ENCODE peak calls at places on chromosomes 7 and 10, in ten cellular contexts. One of them, this sample, is unnamed. For H3K27me3, the result is how much of the 10 kb centered on the place peaks cover.

GRCh38 chr10:123021517-123021916 is 12.7 kb downstream of the ACADSB start:
- DNase-seq in stomach: no peak
- DNase-seq in tibial nerve: no peak
- DNase-seq in endothelial cell of umbilical vein: peak
- DNase-seq in uterus: no peak
- DNase-seq in transverse colon: no peak
- DNase-seq in spleen: no peak
- DNase-seq in IMR-90: no peak
- DNase-seq in body of pancreas: no peak
- DNase-seq in HCT116: peak
- DNase-seq in this sample: no peak

GRCh38 chr7:54354436-54354835 is 187.7 kb upstream of the VSTM2A start:
- DNase-seq in stomach: no peak
- DNase-seq in tibial nerve: no peak
- DNase-seq in endothelial cell of umbilical vein: no peak
- DNase-seq in uterus: no peak
- DNase-seq in transverse colon: no peak
- DNase-seq in spleen: no peak
- DNase-seq in IMR-90: no peak
- DNase-seq in body of pancreas: no peak
- DNase-seq in HCT116: no peak
- DNase-seq in this sample: no peak

GRCh38 chr10:73940634-73941221 is 29.8 kb downstream of the PLAU start:
- DNase-seq in stomach: peak
- DNase-seq in tibial nerve: peak
- DNase-seq in endothelial cell of umbilical vein: peak
- DNase-seq in uterus: peak
- DNase-seq in transverse colon: peak
- DNase-seq in spleen: peak
- DNase-seq in IMR-90: peak
- DNase-seq in body of pancreas: peak
- DNase-seq in HCT116: peak
- DNase-seq in this sample: peak

GRCh38 chr10:116654816-116655215 is 34.1 kb downstream of the PNLIPRP2 start:
- DNase-seq in stomach: no peak
- DNase-seq in tibial nerve: no peak
- DNase-seq in endothelial cell of umbilical vein: no peak
- DNase-seq in uterus: no peak
- DNase-seq in transverse colon: no peak
- DNase-seq in spleen: no peak
- DNase-seq in IMR-90: no peak
- DNase-seq in body of pancreas: no peak
- DNase-seq in HCT116: peak
- DNase-seq in this sample: peak

GRCh38 chr10:18659784-18660561 is 742 bp downstream of the ARL5B start:
- DNase-seq in stomach: peak
- DNase-seq in tibial nerve: no peak
- DNase-seq in endothelial cell of umbilical vein: no peak
- DNase-seq in uterus: no peak
- DNase-seq in transverse colon: peak
- DNase-seq in spleen: no peak
- DNase-seq in IMR-90: peak
- DNase-seq in body of pancreas: peak
- DNase-seq in HCT116: no peak
- DNase-seq in this sample: no peak

GRCh38 chr7:19413444-19413965 is 268.3 kb upstream of the FERD3L start:
- DNase-seq in stomach: no peak
- DNase-seq in tibial nerve: no peak
- DNase-seq in endothelial cell of umbilical vein: no peak
- DNase-seq in uterus: no peak
- DNase-seq in transverse colon: no peak
- DNase-seq in spleen: no peak
- DNase-seq in IMR-90: peak
- DNase-seq in body of pancreas: no peak
- DNase-seq in HCT116: no peak
- DNase-seq in this sample: no peak

GRCh38 chr7:33793616-33794015 is 111.7 kb upstream of the BMPER start:
- DNase-seq in stomach: no peak
- DNase-seq in tibial nerve: no peak
- DNase-seq in endothelial cell of umbilical vein: no peak
- DNase-seq in uterus: no peak
- DNase-seq in transverse colon: no peak
- DNase-seq in spleen: no peak
- DNase-seq in IMR-90: no peak
- DNase-seq in body of pancreas: no peak
- DNase-seq in HCT116: no peak
- DNase-seq in this sample: no peak

GRCh38 chr10:107433605-107434004 is 269.1 kb upstream of the SORCS1 start:
- DNase-seq in stomach: no peak
- DNase-seq in tibial nerve: no peak
- DNase-seq in endothelial cell of umbilical vein: no peak
- DNase-seq in uterus: no peak
- DNase-seq in transverse colon: no peak
- DNase-seq in spleen: no peak
- DNase-seq in IMR-90: no peak
- DNase-seq in body of pancreas: no peak
- DNase-seq in HCT116: no peak
- DNase-seq in this sample: no peak

GRCh38 chr7:142795339-142795863 is 24.6 kb downstream of the PRSS2 start:
- DNase-seq in stomach: no peak
- DNase-seq in tibial nerve: no peak
- DNase-seq in endothelial cell of umbilical vein: no peak
- DNase-seq in uterus: no peak
- DNase-seq in transverse colon: peak
- DNase-seq in spleen: peak
- DNase-seq in IMR-90: no peak
- DNase-seq in body of pancreas: no peak
- DNase-seq in HCT116: no peak
- DNase-seq in this sample: no peak

GRCh38 chr7:142791502-142791901 is 20.7 kb downstream of the PRSS2 start:
- DNase-seq in stomach: no peak
- DNase-seq in tibial nerve: no peak
- DNase-seq in endothelial cell of umbilical vein: no peak
- DNase-seq in uterus: no peak
- DNase-seq in transverse colon: no peak
- DNase-seq in spleen: no peak
- DNase-seq in IMR-90: no peak
- DNase-seq in body of pancreas: no peak
- DNase-seq in HCT116: no peak
- DNase-seq in this sample: no peak

GRCh38 chr7:142792129-142792528 is 21.4 kb downstream of the PRSS2 start:
- DNase-seq in stomach: no peak
- DNase-seq in tibial nerve: no peak
- DNase-seq in endothelial cell of umbilical vein: no peak
- DNase-seq in uterus: no peak
- DNase-seq in transverse colon: no peak
- DNase-seq in spleen: no peak
- DNase-seq in IMR-90: no peak
- DNase-seq in body of pancreas: no peak
- DNase-seq in HCT116: no peak
- DNase-seq in this sample: no peak

GRCh38 chr7:142792593-142792992 is 21.8 kb downstream of the PRSS2 start:
- DNase-seq in stomach: no peak
- DNase-seq in tibial nerve: no peak
- DNase-seq in endothelial cell of umbilical vein: no peak
- DNase-seq in uterus: no peak
- DNase-seq in transverse colon: no peak
- DNase-seq in spleen: no peak
- DNase-seq in IMR-90: no peak
- DNase-seq in body of pancreas: no peak
- DNase-seq in HCT116: no peak
- DNase-seq in this sample: no peak

GRCh38 chr7:142793156-142793555 is 22.4 kb downstream of the PRSS2 start:
- DNase-seq in stomach: no peak
- DNase-seq in tibial nerve: no peak
- DNase-seq in endothelial cell of umbilical vein: no peak
- DNase-seq in uterus: no peak
- DNase-seq in transverse colon: no peak
- DNase-seq in spleen: no peak
- DNase-seq in IMR-90: no peak
- DNase-seq in body of pancreas: no peak
- DNase-seq in HCT116: no peak
- DNase-seq in this sample: no peak
- H3K27me3 ChIP-seq in stomach: half or more
- H3K27me3 ChIP-seq in tibial nerve: under half
- H3K27me3 ChIP-seq in endothelial cell of umbilical vein: under half
- H3K27me3 ChIP-seq in uterus: under half
- H3K27me3 ChIP-seq in transverse colon: under half
- H3K27me3 ChIP-seq in spleen: under half
- H3K27me3 ChIP-seq in IMR-90: under half
- H3K27me3 ChIP-seq in body of pancreas: under half
- H3K27me3 ChIP-seq in HCT116: under half
- H3K27me3 ChIP-seq in this sample: under half

GRCh38 chr7:112183266-112183665 is 22.9 kb downstream of the DOCK4 start:
- DNase-seq in stomach: no peak
- DNase-seq in tibial nerve: no peak
- DNase-seq in endothelial cell of umbilical vein: no peak
- DNase-seq in uterus: no peak
- DNase-seq in transverse colon: no peak
- DNase-seq in spleen: no peak
- DNase-seq in IMR-90: no peak
- DNase-seq in body of pancreas: no peak
- DNase-seq in HCT116: no peak
- DNase-seq in this sample: no peak

GRCh38 chr7:112186300-112186699 is 19.9 kb downstream of the DOCK4 start:
- DNase-seq in stomach: no peak
- DNase-seq in tibial nerve: no peak
- DNase-seq in endothelial cell of umbilical vein: no peak
- DNase-seq in uterus: no peak
- DNase-seq in transverse colon: no peak
- DNase-seq in spleen: no peak
- DNase-seq in IMR-90: no peak
- DNase-seq in body of pancreas: no peak
- DNase-seq in HCT116: no peak
- DNase-seq in this sample: no peak

GRCh38 chr7:112184455-112184854 is 21.7 kb downstream of the DOCK4 start:
- DNase-seq in stomach: no peak
- DNase-seq in tibial nerve: no peak
- DNase-seq in endothelial cell of umbilical vein: no peak
- DNase-seq in uterus: no peak
- DNase-seq in transverse colon: no peak
- DNase-seq in spleen: no peak
- DNase-seq in IMR-90: no peak
- DNase-seq in body of pancreas: no peak
- DNase-seq in HCT116: no peak
- DNase-seq in this sample: no peak

GRCh38 chr7:112182749-112183148 is 23.4 kb downstream of the DOCK4 start:
- DNase-seq in stomach: no peak
- DNase-seq in tibial nerve: no peak
- DNase-seq in endothelial cell of umbilical vein: no peak
- DNase-seq in uterus: no peak
- DNase-seq in transverse colon: no peak
- DNase-seq in spleen: no peak
- DNase-seq in IMR-90: no peak
- DNase-seq in body of pancreas: peak
- DNase-seq in HCT116: no peak
- DNase-seq in this sample: no peak

DNA sequence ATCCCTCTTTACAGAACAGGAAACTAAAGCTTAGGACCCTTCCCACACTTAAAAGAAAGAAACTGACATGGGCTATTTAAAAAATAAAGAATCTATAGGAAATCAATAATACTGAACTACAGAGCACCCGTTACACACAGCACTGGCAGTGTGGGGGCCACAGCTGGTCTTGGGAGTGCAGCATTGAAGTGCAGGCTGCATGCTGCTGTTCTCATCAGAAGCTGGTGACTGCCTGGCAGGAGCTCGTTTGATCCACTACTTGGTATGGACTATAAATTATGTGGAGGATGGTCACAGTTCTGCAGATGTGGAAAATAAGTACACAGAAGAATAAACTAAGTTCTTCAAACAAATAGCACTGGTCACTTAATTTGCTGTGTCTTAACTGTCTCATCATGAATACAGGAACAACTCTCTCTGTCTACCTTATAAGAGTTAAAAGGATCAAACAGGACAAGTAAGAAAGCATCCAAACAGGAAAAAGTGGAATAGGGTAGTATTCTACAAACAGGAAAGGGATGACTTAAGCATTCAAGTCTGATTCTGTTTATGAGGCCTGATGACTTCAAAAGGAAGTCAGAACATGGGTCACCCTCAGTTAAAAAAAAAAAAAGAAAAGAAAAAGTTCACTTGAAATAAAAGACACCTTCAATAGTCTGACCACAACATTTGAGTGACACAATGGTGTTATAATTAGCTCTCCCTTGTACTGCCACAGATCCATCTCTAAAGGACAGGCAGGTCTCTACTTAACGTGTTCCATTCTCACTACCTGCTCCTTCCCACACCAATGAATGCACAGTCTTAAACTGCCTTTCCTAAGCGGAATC is 21.0 kb downstream of the DOCK4 start:
- DNase-seq in stomach: no peak
- DNase-seq in tibial nerve: no peak
- DNase-seq in endothelial cell of umbilical vein: peak
- DNase-seq in uterus: no peak
- DNase-seq in transverse colon: no peak
- DNase-seq in spleen: no peak
- DNase-seq in IMR-90: no peak
- DNase-seq in body of pancreas: no peak
- DNase-seq in HCT116: no peak
- DNase-seq in this sample: no peak
- TF ChIP-seq POLR2A in stomach: no peak
- TF ChIP-seq POLR2A in tibial nerve: no peak
- TF ChIP-seq POLR2A in endothelial cell of umbilical vein: peak
- TF ChIP-seq POLR2A in uterus: no peak
- TF ChIP-seq POLR2A in transverse colon: no peak
- TF ChIP-seq POLR2A in spleen: no peak
- TF ChIP-seq POLR2A in IMR-90: no peak
- TF ChIP-seq POLR2A in body of pancreas: no peak
- TF ChIP-seq POLR2A in HCT116: no peak
- TF ChIP-seq POLR2A in this sample: no peak

GRCh38 chr7:100965723-100966541 is 3.4 kb upstream of the MUC12 start:
- DNase-seq in stomach: peak
- DNase-seq in tibial nerve: peak
- DNase-seq in endothelial cell of umbilical vein: peak
- DNase-seq in uterus: no peak
- DNase-seq in transverse colon: peak
- DNase-seq in spleen: peak
- DNase-seq in IMR-90: no peak
- DNase-seq in body of pancreas: peak
- DNase-seq in HCT116: peak
- DNase-seq in this sample: no peak
- TF ChIP-seq CTCF in stomach: no peak
- TF ChIP-seq CTCF in tibial nerve: peak
- TF ChIP-seq CTCF in endothelial cell of umbilical vein: peak
- TF ChIP-seq CTCF in uterus: peak
- TF ChIP-seq CTCF in transverse colon: peak
- TF ChIP-seq CTCF in spleen: peak
- TF ChIP-seq CTCF in IMR-90: peak
- TF ChIP-seq CTCF in body of pancreas: peak
- TF ChIP-seq CTCF in HCT116: peak
- TF ChIP-seq CTCF in this sample: peak

DNA sequence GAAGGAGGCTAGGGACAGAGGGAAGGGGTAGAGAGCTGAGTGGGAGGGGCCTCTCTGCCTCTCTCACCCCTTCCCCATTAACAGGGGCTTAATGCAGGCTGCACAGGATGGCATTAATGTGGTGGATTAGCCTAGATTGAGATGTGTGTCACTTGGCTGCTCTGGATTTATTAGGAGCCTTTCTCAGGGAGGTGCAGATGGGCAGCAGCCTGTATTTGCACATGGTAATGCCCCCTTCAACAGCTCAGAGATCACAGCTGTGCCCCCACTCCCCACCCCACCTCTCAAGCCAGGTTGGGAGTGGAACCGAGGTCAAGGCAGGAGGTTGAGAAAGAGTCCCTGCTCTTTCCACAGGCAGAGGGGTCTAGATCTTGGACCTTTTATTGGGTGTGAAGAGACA is 7.3 kb downstream of the PITX3 start:
- DNase-seq in stomach: no peak
- DNase-seq in tibial nerve: no peak
- DNase-seq in endothelial cell of umbilical vein: no peak
- DNase-seq in uterus: no peak
- DNase-seq in transverse colon: no peak
- DNase-seq in spleen: no peak
- DNase-seq in IMR-90: no peak
- DNase-seq in body of pancreas: no peak
- DNase-seq in HCT116: no peak
- DNase-seq in this sample: no peak
- H3K27me3 ChIP-seq in stomach: half or more
- H3K27me3 ChIP-seq in tibial nerve: under half
- H3K27me3 ChIP-seq in endothelial cell of umbilical vein: under half
- H3K27me3 ChIP-seq in uterus: under half
- H3K27me3 ChIP-seq in transverse colon: half or more
- H3K27me3 ChIP-seq in spleen: under half
- H3K27me3 ChIP-seq in IMR-90: under half
- H3K27me3 ChIP-seq in body of pancreas: under half
- H3K27me3 ChIP-seq in HCT116: under half
- H3K27me3 ChIP-seq in this sample: under half